ENCODE peak calls at places on chromosomes 11 and 22, in five cellular contexts. One of them, this sample, is unnamed.
A peak's percentile ranks its signal among the peaks of the same experiment; 100 is the strongest.

GRCh38 chr22:41848468-41848867 is 15.6 kb downstream of the SREBF2 start:
- DNase-seq in heart right ventricle: no peak
- DNase-seq in GM12878: no peak
- DNase-seq in pancreas: no peak
- DNase-seq in brain microvascular endothelial cell: no peak
- DNase-seq in this sample: no peak

GRCh38 chr11:76163289-76163880 is 42.9 kb downstream of the WNT11 start:
- DNase-seq in heart right ventricle: no peak
- DNase-seq in brain microvascular endothelial cell: no peak
- DNase-seq in GM12878: no peak
- DNase-seq in pancreas: no peak
- DNase-seq in this sample: no peak

GRCh38 chr11:126384449-126385070 is 29.1 kb downstream of the ST3GAL4 start:
- DNase-seq in pancreas: no peak
- DNase-seq in heart right ventricle: no peak
- DNase-seq in brain microvascular endothelial cell: no peak
- DNase-seq in GM12878: no peak
- DNase-seq in this sample: no peak

GRCh38 chr22:39748877-39749276 is 144.7 kb downstream of the ENTHD1 start:
- DNase-seq in brain microvascular endothelial cell: no peak
- DNase-seq in pancreas: no peak
- DNase-seq in GM12878: no peak
- DNase-seq in heart right ventricle: no peak
- DNase-seq in this sample: no peak

GRCh38 chr11:7871056-7871455 is 60.0 kb downstream of the OR10A6 start:
- DNase-seq in heart right ventricle: no peak
- DNase-seq in pancreas: no peak
- DNase-seq in GM12878: no peak
- DNase-seq in brain microvascular endothelial cell: no peak
- DNase-seq in this sample: no peak

GRCh38 chr11:32858731-32859130 is 29.0 kb downstream of the PRRG4 start:
- DNase-seq in pancreas: no peak
- DNase-seq in brain microvascular endothelial cell: no peak
- DNase-seq in GM12878: no peak
- DNase-seq in heart right ventricle: no peak
- DNase-seq in this sample: no peak

GRCh38 chr11:92939305-92939704 is 30.1 kb upstream of the MTNR1B start:
- DNase-seq in brain microvascular endothelial cell: no peak
- DNase-seq in GM12878: no peak
- DNase-seq in pancreas: no peak
- DNase-seq in heart right ventricle: no peak
- DNase-seq in this sample: no peak

GRCh38 chr22:50340157-50340879 is 2.8 kb upstream of the PPP6R2 start:
- DNase-seq in GM12878: no peak
- DNase-seq in brain microvascular endothelial cell: no peak
- DNase-seq in heart right ventricle: no peak
- DNase-seq in pancreas: no peak
- DNase-seq in this sample: no peak

GRCh38 chr22:17920145-17920605 is 104.2 kb downstream of the MICAL3 start:
- DNase-seq in pancreas: peak; percentile 36
- DNase-seq in GM12878: no peak
- DNase-seq in heart right ventricle: peak; percentile 86
- DNase-seq in brain microvascular endothelial cell: peak; percentile 45
- DNase-seq in this sample: no peak

GRCh38 chr22:31838917-31839316 is 85.1 kb downstream of the DEPDC5 start:
- DNase-seq in pancreas: no peak
- DNase-seq in GM12878: no peak
- DNase-seq in brain microvascular endothelial cell: no peak
- DNase-seq in heart right ventricle: no peak
- DNase-seq in this sample: no peak

GRCh38 chr11:1402776-1403620 is 13.3 kb downstream of the BRSK2 start:
- DNase-seq in pancreas: no peak
- DNase-seq in GM12878: no peak
- DNase-seq in heart right ventricle: no peak
- DNase-seq in brain microvascular endothelial cell: no peak
- DNase-seq in this sample: no peak

GRCh38 chr11:34770111-34770510 is 146.1 kb downstream of the APIP start:
- DNase-seq in pancreas: no peak
- DNase-seq in heart right ventricle: no peak
- DNase-seq in brain microvascular endothelial cell: no peak
- DNase-seq in GM12878: no peak
- DNase-seq in this sample: no peak

DNA sequence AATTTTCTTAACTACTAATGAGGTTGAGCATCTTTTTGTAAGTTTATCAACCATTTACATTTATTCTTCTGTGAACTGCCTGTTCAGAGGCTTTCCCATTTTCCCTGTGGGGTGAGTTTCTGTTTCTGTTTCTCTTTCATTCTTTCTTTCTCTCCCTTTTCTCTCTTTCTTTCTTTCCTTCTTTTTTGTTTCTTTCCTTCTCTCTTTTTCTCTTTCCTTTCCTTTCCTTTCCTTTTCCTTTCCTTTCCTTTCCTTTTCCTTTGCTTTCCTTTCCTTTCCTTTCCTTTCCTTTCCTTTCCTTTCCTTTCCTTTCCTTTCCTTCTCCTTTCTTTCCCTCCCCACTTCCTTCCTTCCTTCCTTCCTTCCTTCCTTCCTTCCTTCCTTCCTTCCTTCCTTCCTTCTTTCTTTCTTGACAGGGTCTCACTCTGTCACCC is 8.0 kb upstream of the ZBED5 start:
- DNase-seq in brain microvascular endothelial cell: no peak
- DNase-seq in pancreas: no peak
- DNase-seq in GM12878: no peak
- DNase-seq in heart right ventricle: no peak
- DNase-seq in this sample: no peak
- H3K27ac ChIP-seq in brain microvascular endothelial cell: no peak overlapping the region
- H3K27ac ChIP-seq in pancreas: no peak overlapping the region
- H3K27ac ChIP-seq in GM12878: no peak overlapping the region
- H3K27ac ChIP-seq in heart right ventricle: no peak overlapping the region
- H3K27ac ChIP-seq in this sample: no peak overlapping the region

GRCh38 chr22:35846804-35847203 is 129.1 kb downstream of the APOL5 start:
- DNase-seq in brain microvascular endothelial cell: no peak
- DNase-seq in GM12878: no peak
- DNase-seq in pancreas: no peak
- DNase-seq in heart right ventricle: no peak
- DNase-seq in this sample: no peak

GRCh38 chr22:35854334-35854733 is 136.7 kb downstream of the APOL5 start:
- DNase-seq in heart right ventricle: no peak
- DNase-seq in brain microvascular endothelial cell: no peak
- DNase-seq in pancreas: no peak
- DNase-seq in GM12878: no peak
- DNase-seq in this sample: no peak

GRCh38 chr22:35844886-35845285 is 127.2 kb downstream of the APOL5 start:
- DNase-seq in heart right ventricle: no peak
- DNase-seq in brain microvascular endothelial cell: no peak
- DNase-seq in pancreas: no peak
- DNase-seq in GM12878: no peak
- DNase-seq in this sample: no peak

DNA sequence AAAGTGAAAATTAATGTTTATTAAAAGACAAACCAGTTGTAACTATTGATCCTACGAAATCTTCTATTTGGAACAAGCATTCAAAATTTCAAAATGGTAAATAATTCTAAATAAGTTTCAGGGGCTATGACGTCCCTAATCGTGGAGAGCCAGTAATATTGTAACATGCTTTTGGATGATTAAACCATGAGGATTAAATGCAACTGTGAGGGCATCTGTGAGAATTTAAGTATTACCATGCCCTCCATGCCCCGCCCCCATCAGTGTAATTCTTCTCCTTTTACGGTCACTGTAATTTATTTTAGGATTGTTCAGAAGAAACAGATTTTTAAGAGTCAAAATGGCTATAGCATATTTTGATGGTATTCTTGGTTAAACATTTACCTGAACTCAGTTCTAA is 133.2 kb downstream of the APOL5 start:
- DNase-seq in heart right ventricle: no peak
- DNase-seq in GM12878: no peak
- DNase-seq in brain microvascular endothelial cell: no peak
- DNase-seq in pancreas: no peak
- DNase-seq in this sample: no peak
- H3K4me3 ChIP-seq in heart right ventricle: no peak overlapping the region
- H3K4me3 ChIP-seq in GM12878: no peak overlapping the region
- H3K4me3 ChIP-seq in brain microvascular endothelial cell: no peak overlapping the region
- H3K4me3 ChIP-seq in pancreas: no peak overlapping the region
- H3K4me3 ChIP-seq in this sample: no peak overlapping the region

DNA sequence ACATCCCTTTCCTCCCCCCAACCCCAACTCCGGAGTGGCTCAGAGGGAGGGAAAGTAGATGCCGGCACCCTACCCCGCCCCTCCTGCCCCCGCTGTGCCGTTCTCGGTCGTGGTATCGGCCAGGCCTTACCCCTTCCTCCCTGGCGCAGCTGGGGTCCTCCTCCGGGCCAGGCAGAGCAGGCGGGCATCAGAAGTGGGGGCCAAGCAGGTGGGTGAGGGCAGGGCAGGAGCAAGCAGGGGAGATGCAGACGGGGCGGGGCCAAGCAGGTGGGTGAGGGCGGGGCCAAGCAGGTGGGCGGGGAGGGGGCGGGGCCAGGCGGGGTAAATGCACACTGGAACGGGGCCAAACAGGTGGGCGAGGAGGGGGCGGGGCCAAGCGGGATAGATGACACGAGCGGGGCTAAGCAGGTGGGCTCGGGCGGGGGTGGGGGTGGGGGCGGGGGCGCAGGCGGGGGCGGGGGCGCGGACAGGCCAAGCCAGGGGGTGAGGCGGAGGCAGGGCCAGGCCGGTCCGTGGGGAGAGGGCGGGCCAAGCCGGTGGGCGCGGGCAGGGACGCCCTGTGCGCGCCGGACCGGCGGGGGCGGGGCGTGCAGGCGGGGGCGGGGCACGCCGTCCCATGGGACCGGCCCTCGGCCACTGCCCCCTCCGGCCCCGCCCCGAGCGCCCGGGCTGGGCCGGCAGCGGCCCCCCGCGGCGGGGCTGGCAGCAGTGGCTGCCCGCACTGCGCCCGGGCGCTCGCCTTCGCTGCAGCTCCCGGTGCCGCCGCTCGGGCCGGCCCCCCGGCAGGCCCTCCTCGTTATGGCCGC is at the start of the genes KCNQ1 and TRPM5:
- DNase-seq in heart right ventricle: no peak
- DNase-seq in GM12878: no peak
- DNase-seq in brain microvascular endothelial cell: no peak
- DNase-seq in pancreas: peak; percentile 68
- DNase-seq in this sample: peak; percentile 71
- H3K27ac ChIP-seq in heart right ventricle: peak within 1 kb of the TSS; percentile 61
- H3K27ac ChIP-seq in GM12878: no peak within 1 kb of the TSS
- H3K27ac ChIP-seq in brain microvascular endothelial cell: no peak within 1 kb of the TSS
- H3K27ac ChIP-seq in pancreas: peak within 1 kb of the TSS; percentile 72
- H3K27ac ChIP-seq in this sample: peak within 1 kb of the TSS; percentile 52

DNA sequence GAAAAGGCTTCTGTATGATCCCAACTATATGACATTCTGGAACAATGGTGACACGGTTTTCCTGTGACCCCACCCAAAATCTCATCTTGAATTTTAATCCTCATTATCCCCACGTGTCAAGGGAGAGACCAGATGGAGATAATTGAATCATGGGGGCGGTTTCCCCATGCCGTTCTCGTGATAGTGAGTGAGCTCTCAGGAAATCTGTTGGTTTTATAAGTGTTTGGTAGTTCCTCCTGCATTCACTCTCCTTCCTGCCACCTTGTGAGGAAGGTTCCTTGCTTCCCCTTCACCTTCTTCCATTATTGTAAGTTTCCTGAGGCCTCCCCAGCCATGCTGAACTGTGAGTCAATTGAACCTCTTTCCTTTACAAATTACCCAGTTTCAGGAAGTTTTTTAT is 53.1 kb upstream of the TSPAN18 start:
- DNase-seq in heart right ventricle: no peak
- DNase-seq in GM12878: no peak
- DNase-seq in pancreas: no peak
- DNase-seq in brain microvascular endothelial cell: no peak
- DNase-seq in this sample: no peak
- H3K4me3 ChIP-seq in heart right ventricle: no peak overlapping the region
- H3K4me3 ChIP-seq in GM12878: no peak overlapping the region
- H3K4me3 ChIP-seq in pancreas: no peak overlapping the region
- H3K4me3 ChIP-seq in brain microvascular endothelial cell: no peak overlapping the region
- H3K4me3 ChIP-seq in this sample: no peak overlapping the region

This sample was measured in naive thymus-derived CD4-positive, alpha-beta T cell.